ENCODE peak calls at places on chromosomes 7 and 10, in ten cellular contexts. E, J, A, W, G, Y, B, S, D and T are unnamed samples.

GRCh38 chr10:62814901-62815372 is 1.2 kb downstream of the EGR2 start:
- DNase-seq in E (no peak), J (no peak), A (no peak), W (no peak), G (peak; percentile 58), Y (no peak), B (peak; percentile 23), S (peak; percentile 18), D (no peak), T (no peak)

GRCh38 chr10:3786295-3786981 is 1.4 kb upstream of the KLF6 start:
- DNase-seq in E (no peak), J (no peak), A (peak; percentile 56), W (no peak), G (no peak), Y (no peak), B (no peak), S (peak; percentile 34), D (no peak), T (no peak)

GRCh38 chr10:133379801-133380666 is 972 bp downstream of the PAOX start:
- DNase-seq in E (no peak), J (no peak), A (no peak), W (no peak), G (no peak), Y (peak; percentile 6), B (no peak), S (no peak), D (no peak), T (no peak)

GRCh38 chr7:2930310-2931033 is 86.4 kb upstream of the GNA12 start:
- DNase-seq in E (no peak), J (no peak), A (no peak), W (no peak), G (no peak), Y (no peak), B (no peak), S (no peak), D (no peak), T (no peak)

GRCh38 chr7:39336457-39336856 is 229.7 kb upstream of the YAE1 start:
- DNase-seq in E (no peak), J (peak; percentile 6), A (peak; percentile 7), W (no peak), G (no peak), Y (no peak), B (no peak), S (no peak), D (no peak), T (no peak)

GRCh38 chr10:61000769-61001730 is 57.1 kb upstream of the RHOBTB1 start:
- DNase-seq in E (no peak), J (no peak), A (peak; percentile 10), W (no peak), G (peak; percentile 50), Y (no peak), B (peak; percentile 65), S (peak; percentile 31), D (no peak), T (no peak)

GRCh38 chr10:125276137-125276536 is 115.8 kb upstream of the CTBP2 start:
- DNase-seq in E (no peak), J (no peak), A (no peak), W (no peak), G (no peak), Y (no peak), B (no peak), S (no peak), D (no peak), T (no peak)

GRCh38 chr7:92421676-92422435 is 25.4 kb upstream of the GATAD1 start:
- DNase-seq in E (no peak), J (no peak), A (no peak), W (no peak), G (peak; percentile 78), Y (no peak), B (no peak), S (no peak), D (peak; percentile 58), T (no peak)

GRCh38 chr10:13450078-13450477 is 78.7 kb downstream of the BEND7 start:
- DNase-seq in E (peak; percentile 55), J (peak; percentile 43), A (peak; percentile 84), W (no peak), G (no peak), Y (no peak), B (peak; percentile 73), S (peak; percentile 49), D (no peak), T (no peak)

GRCh38 chr10:51109821-51110533 is 35.7 kb downstream of the PRKG1 start:
- DNase-seq in E (peak; percentile 29), J (no peak), A (peak; percentile 82), W (no peak), G (no peak), Y (no peak), B (no peak), S (peak; percentile 75), D (no peak), T (no peak)

GRCh38 chr7:81839708-81840359 is 70.0 kb upstream of the HGF start:
- DNase-seq in E (no peak), J (no peak), A (no peak), W (no peak), G (no peak), Y (no peak), B (no peak), S (no peak), D (no peak), T (no peak)

GRCh38 chr7:54802114-54802513 is 43.1 kb upstream of the SEC61G start:
- DNase-seq in E (no peak), J (no peak), A (no peak), W (no peak), G (no peak), Y (no peak), B (no peak), S (no peak), D (no peak), T (no peak)

GRCh38 chr10:70115948-70116682 is 16.5 kb downstream of the AIFM2 start:
- DNase-seq in E (no peak), J (no peak), A (peak; percentile 19), W (peak; percentile 40), G (peak; percentile 36), Y (no peak), B (peak; percentile 72), S (peak; percentile 27), D (no peak), T (no peak)

GRCh38 chr10:5623081-5623748 is 43.2 kb downstream of the ASB13 start:
- DNase-seq in E (peak; percentile 69), J (peak; percentile 39), A (peak; percentile 77), W (peak; percentile 68), G (peak; percentile 45), Y (peak; percentile 18), B (peak; percentile 93), S (peak; percentile 84), D (peak; percentile 41), T (peak; percentile 33)

GRCh38 chr7:91527460-91527859 is 263.2 kb downstream of the FZD1 start:
- DNase-seq in E (no peak), J (no peak), A (no peak), W (no peak), G (no peak), Y (no peak), B (no peak), S (no peak), D (no peak), T (no peak)

GRCh38 chr10:21929070-21929469 is 74.5 kb downstream of the DNAJC1 start:
- DNase-seq in E (no peak), J (no peak), A (no peak), W (no peak), G (no peak), Y (no peak), B (no peak), S (peak; percentile 18), D (no peak), T (no peak)

GRCh38 chr7:151248191-151249033 is at the start of gene SMARCD3:
- DNase-seq in E (peak; percentile 32), J (no peak), A (peak; percentile 35), W (no peak), G (peak; percentile 85), Y (no peak), B (peak; percentile 74), S (peak; percentile 62), D (no peak), T (no peak)

GRCh38 chr10:79189853-79190435 is 121.2 kb downstream of the ZMIZ1 start:
- DNase-seq in E (no peak), J (no peak), A (no peak), W (no peak), G (no peak), Y (no peak), B (peak; percentile 48), S (peak; percentile 63), D (no peak), T (no peak)

GRCh38 chr10:121036431-121036830 is 185.3 kb downstream of the WDR11 start:
- DNase-seq in E (no peak), J (peak; percentile 27), A (no peak), W (no peak), G (no peak), Y (no peak), B (no peak), S (no peak), D (no peak), T (no peak)

GRCh38 chr10:109886788-109887155 is 36.5 kb downstream of the XPNPEP1 start:
- DNase-seq in E (no peak), J (no peak), A (no peak), W (no peak), G (no peak), Y (no peak), B (no peak), S (no peak), D (no peak), T (no peak)

GRCh38 chr10:131959841-131960240 is 21.9 kb downstream of the BNIP3 start:
- DNase-seq in E (no peak), J (no peak), A (no peak), W (no peak), G (no peak), Y (no peak), B (no peak), S (no peak), D (no peak), T (no peak)

GRCh38 chr7:99301496-99301895 is 24.2 kb upstream of the ARPC1A start:
- DNase-seq in E (no peak), J (no peak), A (no peak), W (no peak), G (no peak), Y (no peak), B (no peak), S (no peak), D (no peak), T (no peak)

GRCh38 chr10:62046522-62047239 is 145.2 kb downstream of the ARID5B start:
- DNase-seq in E (no peak), J (no peak), A (peak; percentile 68), W (no peak), G (no peak), Y (no peak), B (no peak), S (peak; percentile 85), D (no peak), T (no peak)

GRCh38 chr10:121598261-121599249 is at the start of gene FGFR2:
- DNase-seq in E (peak; percentile 54), J (no peak), A (peak; percentile 17), W (no peak), G (peak; percentile 52), Y (peak; percentile 65), B (peak; percentile 91), S (peak; percentile 16), D (no peak), T (peak; percentile 17)

GRCh38 chr10:57338823-57339558 is 928.7 kb downstream of the IPMK start:
- DNase-seq in E (peak; percentile 13), J (no peak), A (peak; percentile 48), W (no peak), G (no peak), Y (no peak), B (peak; percentile 47), S (peak; percentile 29), D (peak; percentile 11), T (no peak)

GRCh38 chr10:93622942-93623341 is 10.6 kb downstream of the PDE6C start:
- DNase-seq in E (no peak), J (no peak), A (no peak), W (no peak), G (no peak), Y (no peak), B (no peak), S (no peak), D (no peak), T (no peak)

GRCh38 chr7:37031571-37032257 is 307.4 kb upstream of the AOAH start:
- DNase-seq in E (peak; percentile 100), J (peak; percentile 97), A (peak; percentile 99), W (no peak), G (peak; percentile 75), Y (peak; percentile 66), B (peak; percentile 96), S (peak; percentile 99), D (no peak), T (peak; percentile 99)

GRCh38 chr7:17401806-17402627 is 103.6 kb downstream of the AHR start:
- DNase-seq in E (no peak), J (no peak), A (no peak), W (no peak), G (no peak), Y (no peak), B (no peak), S (no peak), D (no peak), T (no peak)